ENCODE peak calls at places on chromosome 1, in nine cellular contexts. S is adrenal gland, P is heart left ventricle, U is tibial nerve, Q is pancreas, N is thoracic aorta, Z is transverse colon, I is heart right ventricle, V is Peyer's patch. G is an unnamed sample.
A peak's percentile ranks its signal among the peaks of the same experiment; 100 is the strongest.

GRCh38 chr1:43468403-43468802 is 14.7 kb upstream of the HYI start:
- DNase-seq in Z (no peak), N (no peak), Q (no peak), I (no peak), V (no peak), U (no peak), S (no peak), P (no peak), G (no peak)

GRCh38 chr1:6310116-6310848 is 49.4 kb upstream of the GPR153 start:
- DNase-seq in N (no peak), I (no peak), V (no peak), P (no peak), Z (no peak), Q (no peak), S (no peak), U (no peak), G (no peak)

GRCh38 chr1:84541679-84542078 is 32.6 kb downstream of the CTBS start:
- DNase-seq in Q (no peak), Z (no peak), V (no peak), N (no peak), U (no peak), S (no peak), P (no peak), I (no peak), G (no peak)

GRCh38 chr1:156487862-156488261 is 12.7 kb downstream of the MEF2D start:
- DNase-seq in U (no peak), P (no peak), S (no peak), Z (peak; percentile 66), N (no peak), Q (no peak), I (no peak), V (peak; percentile 81), G (no peak)

GRCh38 chr1:150235436-150235851 is 468 bp downstream of the ANP32E start:
- DNase-seq in P (peak; percentile 21), S (peak; percentile 39), Z (peak; percentile 22), U (peak; percentile 24), V (peak; percentile 57), N (no peak), Q (no peak), I (peak; percentile 21), G (no peak)

GRCh38 chr1:199463521-199464127 is 563.9 kb upstream of the NR5A2 start:
- DNase-seq in I (no peak), S (no peak), P (no peak), U (no peak), N (no peak), V (no peak), Q (peak; percentile 19), Z (no peak), G (no peak)

GRCh38 chr1:59737638-59738037 is 77.1 kb upstream of the HOOK1 start:
- DNase-seq in I (no peak), Z (no peak), N (no peak), P (no peak), V (no peak), Q (peak; percentile 29), U (no peak), S (no peak), G (no peak)

GRCh38 chr1:19442150-19443096 is 42.9 kb downstream of the CAPZB start:
- DNase-seq in Z (no peak), I (no peak), Q (no peak), P (no peak), V (no peak), S (no peak), U (no peak), N (no peak), G (no peak)

GRCh38 chr1:183236158-183236725 is 50.2 kb downstream of the LAMC2 start:
- DNase-seq in Z (no peak), N (no peak), U (no peak), V (no peak), P (no peak), I (no peak), S (no peak), Q (no peak), G (peak; percentile 67)

GRCh38 chr1:246947255-246947654 is 15.5 kb upstream of the AHCTF1 start:
- DNase-seq in U (peak; percentile 73), N (peak; percentile 76), Z (peak; percentile 23), Q (no peak), P (peak; percentile 48), V (peak; percentile 52), I (peak; percentile 60), S (peak; percentile 71), G (peak; percentile 93)

GRCh38 chr1:201432814-201433213 is 11.3 kb upstream of the TNNI1 start:
- DNase-seq in S (no peak), N (no peak), Q (no peak), I (no peak), V (no peak), U (no peak), P (no peak), Z (no peak), G (no peak)

GRCh38 chr1:200877839-200878551 is 5.2 kb downstream of the GPR25 start:
- DNase-seq in Q (no peak), V (no peak), N (no peak), Z (no peak), I (no peak), U (no peak), P (no peak), S (no peak), G (no peak)

GRCh38 chr1:156608981-156609380 is 7.7 kb upstream of the GPATCH4 start:
- DNase-seq in V (peak; percentile 80), Z (peak; percentile 43), U (no peak), S (no peak), Q (no peak), I (no peak), P (no peak), N (no peak), G (no peak)

GRCh38 chr1:34684246-34684645 is 70.6 kb upstream of the GJB5 start:
- DNase-seq in N (no peak), Q (no peak), I (no peak), U (no peak), Z (no peak), V (no peak), P (no peak), S (no peak), G (peak; percentile 22)

DNA sequence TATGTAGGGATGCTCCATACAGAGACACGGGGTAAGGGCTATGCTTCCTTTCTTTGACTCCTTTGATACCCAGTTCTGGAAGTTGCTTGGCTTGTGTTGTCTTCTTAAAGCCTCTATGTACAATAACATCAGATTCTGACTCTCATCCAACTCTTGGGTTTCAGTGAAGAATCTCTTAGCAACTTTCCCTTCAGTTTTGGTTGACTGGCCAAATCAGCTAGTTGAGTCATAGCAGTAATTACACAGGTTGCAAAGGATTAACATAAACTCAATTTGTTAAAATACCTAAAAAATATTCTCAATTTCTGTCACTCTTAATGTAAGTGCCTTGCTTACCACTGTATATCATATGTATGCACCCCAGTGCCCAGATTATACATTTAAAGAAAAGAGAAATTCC is 9.2 kb downstream of the CD1E start:
- DNase-seq in V (no peak), U (no peak), Q (no peak), S (no peak), I (no peak), N (no peak), P (no peak), Z (no peak), G (no peak)
- H3K9me3 ChIP-seq in V (no peaks in the 10 kb centered on the region), U (no peaks in the 10 kb centered on the region), Q (no peaks in the 10 kb centered on the region), S (no peaks in the 10 kb centered on the region), I (peaks cover 4% of the 10 kb centered on the region), N (no peaks in the 10 kb centered on the region), P (no peaks in the 10 kb centered on the region), Z (no peaks in the 10 kb centered on the region), G (no peaks in the 10 kb centered on the region)

GRCh38 chr1:238944028-238944427 is 442.3 kb upstream of the CHRM3 start:
- DNase-seq in I (no peak), Z (no peak), S (no peak), P (no peak), U (no peak), V (no peak), N (no peak), Q (no peak), G (no peak)
- H3K9me3 ChIP-seq in I (peaks cover 7% of the 10 kb centered on the region), Z (peaks cover 5% of the 10 kb centered on the region), S (no peaks in the 10 kb centered on the region), P (peaks cover 8% of the 10 kb centered on the region), U (peaks cover 9% of the 10 kb centered on the region), V (no peaks in the 10 kb centered on the region), N (no peaks in the 10 kb centered on the region), Q (no peaks in the 10 kb centered on the region), G (no peaks in the 10 kb centered on the region)

GRCh38 chr1:242219905-242220304 is 221.0 kb upstream of the MAP1LC3C start:
- DNase-seq in Z (no peak), N (no peak), S (peak; percentile 20), V (no peak), P (no peak), I (no peak), U (no peak), Q (no peak), G (no peak)

GRCh38 chr1:242219298-242219901 is 220.5 kb upstream of the MAP1LC3C start:
- DNase-seq in Q (no peak), U (no peak), Z (no peak), V (no peak), N (no peak), S (no peak), P (no peak), I (no peak), G (no peak)

GRCh38 chr1:242212401-242212800 is 213.5 kb upstream of the MAP1LC3C start:
- DNase-seq in I (no peak), Z (no peak), V (no peak), N (no peak), Q (no peak), S (no peak), P (no peak), U (no peak), G (no peak)

GRCh38 chr1:242211254-242212022 is 212.5 kb upstream of the MAP1LC3C start:
- DNase-seq in S (no peak), Q (no peak), U (no peak), P (no peak), N (no peak), Z (no peak), V (no peak), I (no peak), G (no peak)

GRCh38 chr1:242216368-242216767 is 217.5 kb upstream of the MAP1LC3C start:
- DNase-seq in Q (no peak), Z (no peak), U (no peak), P (no peak), S (no peak), V (no peak), I (no peak), N (no peak), G (no peak)
- H3K9me3 ChIP-seq in Q (no peaks in the 10 kb centered on the region), Z (no peaks in the 10 kb centered on the region), U (peaks cover 18% of the 10 kb centered on the region), P (peaks cover 17% of the 10 kb centered on the region), S (no peaks in the 10 kb centered on the region), V (peaks cover 8% of the 10 kb centered on the region), I (peaks cover 17% of the 10 kb centered on the region), N (peaks cover 5% of the 10 kb centered on the region), G (no peaks in the 10 kb centered on the region)

GRCh38 chr1:4062992-4063391 is 162.9 kb upstream of the C1orf174 start:
- DNase-seq in I (no peak), P (no peak), V (no peak), U (no peak), Z (no peak), N (no peak), S (no peak), Q (no peak), G (no peak)

GRCh38 chr1:4062041-4062440 is 162.0 kb upstream of the C1orf174 start:
- DNase-seq in Z (no peak), Q (no peak), P (no peak), U (no peak), V (no peak), N (no peak), I (no peak), S (no peak), G (no peak)

GRCh38 chr1:4063516-4063915 is 163.4 kb upstream of the C1orf174 start:
- DNase-seq in Z (no peak), V (no peak), U (no peak), Q (no peak), N (no peak), S (no peak), I (no peak), P (no peak), G (no peak)

GRCh38 chr1:4062560-4062959 is 162.5 kb upstream of the C1orf174 start:
- DNase-seq in Z (no peak), Q (no peak), S (no peak), V (no peak), N (no peak), P (no peak), I (no peak), U (no peak), G (no peak)

GRCh38 chr1:4064150-4064889 is 164.2 kb upstream of the C1orf174 start:
- DNase-seq in S (no peak), N (no peak), U (no peak), V (no peak), Q (no peak), Z (no peak), I (no peak), P (no peak), G (no peak)
- H3K9me3 ChIP-seq in S (no peaks in the 10 kb centered on the region), N (no peaks in the 10 kb centered on the region), U (no peaks in the 10 kb centered on the region), V (peaks cover 4% of the 10 kb centered on the region), Q (no peaks in the 10 kb centered on the region), Z (no peaks in the 10 kb centered on the region), I (no peaks in the 10 kb centered on the region), P (no peaks in the 10 kb centered on the region), G (no peaks in the 10 kb centered on the region)